ENCODE peak calls at places on chromosomes 11 and 22, in six cellular contexts. One of them, this sample, is unnamed.

GRCh38 chr22:36493690-36494110 is 12.3 kb upstream of the TXN2 start:
- DNase-seq in HFF-Myc: no peak
- DNase-seq in spleen: peak; percentile 84
- DNase-seq in stomach: no peak
- DNase-seq in occipital lobe: no peak
- DNase-seq in HEK293T: no peak
- DNase-seq in this sample: peak; percentile 64

GRCh38 chr22:46040471-46041465 is 63.8 kb upstream of the WNT7B start:
- DNase-seq in HEK293T: no peak
- DNase-seq in stomach: peak; percentile 20
- DNase-seq in occipital lobe: no peak
- DNase-seq in spleen: peak; percentile 75
- DNase-seq in HFF-Myc: no peak
- DNase-seq in this sample: peak; percentile 80

GRCh38 chr22:32992821-32993220 is 65.4 kb downstream of the SYN3 start:
- DNase-seq in HFF-Myc: no peak
- DNase-seq in spleen: no peak
- DNase-seq in HEK293T: no peak
- DNase-seq in occipital lobe: no peak
- DNase-seq in stomach: no peak
- DNase-seq in this sample: no peak

GRCh38 chr11:67698247-67698646 is 23.8 kb upstream of the ALDH3B2 start:
- DNase-seq in HFF-Myc: peak; percentile 5
- DNase-seq in occipital lobe: no peak
- DNase-seq in stomach: no peak
- DNase-seq in spleen: no peak
- DNase-seq in HEK293T: peak; percentile 47
- DNase-seq in this sample: no peak

GRCh38 chr11:85705805-85706204 is 19.8 kb upstream of the CCDC89 start:
- DNase-seq in HFF-Myc: no peak
- DNase-seq in stomach: no peak
- DNase-seq in occipital lobe: no peak
- DNase-seq in HEK293T: no peak
- DNase-seq in spleen: no peak
- DNase-seq in this sample: no peak

GRCh38 chr11:128854801-128855200 is 12.3 kb downstream of the KCNJ1 start:
- DNase-seq in stomach: no peak
- DNase-seq in spleen: no peak
- DNase-seq in HEK293T: no peak
- DNase-seq in occipital lobe: no peak
- DNase-seq in HFF-Myc: no peak
- DNase-seq in this sample: peak; percentile 40

GRCh38 chr22:45376009-45376408 is 37.4 kb downstream of the SMC1B start:
- DNase-seq in occipital lobe: no peak
- DNase-seq in spleen: no peak
- DNase-seq in HFF-Myc: no peak
- DNase-seq in HEK293T: no peak
- DNase-seq in stomach: no peak
- DNase-seq in this sample: no peak

GRCh38 chr22:42560781-42561180 is 7.0 kb downstream of the SERHL2 start:
- DNase-seq in HFF-Myc: no peak
- DNase-seq in spleen: no peak
- DNase-seq in HEK293T: peak; percentile 73
- DNase-seq in stomach: no peak
- DNase-seq in occipital lobe: no peak
- DNase-seq in this sample: no peak

GRCh38 chr22:40453676-40454075 is 83.3 kb downstream of the SGSM3 start:
- DNase-seq in occipital lobe: no peak
- DNase-seq in spleen: no peak
- DNase-seq in HEK293T: no peak
- DNase-seq in stomach: no peak
- DNase-seq in HFF-Myc: no peak
- DNase-seq in this sample: no peak

GRCh38 chr11:31802990-31803812 is 7.9 kb downstream of the PAX6 start:
- DNase-seq in HFF-Myc: no peak
- DNase-seq in HEK293T: no peak
- DNase-seq in occipital lobe: no peak
- DNase-seq in stomach: no peak
- DNase-seq in spleen: peak; percentile 65
- DNase-seq in this sample: no peak

GRCh38 chr11:1487851-1488574 is 1.4 kb upstream of the MOB2 start:
- DNase-seq in HEK293T: no peak
- DNase-seq in HFF-Myc: no peak
- DNase-seq in spleen: peak; percentile 73
- DNase-seq in occipital lobe: no peak
- DNase-seq in stomach: peak; percentile 36
- DNase-seq in this sample: no peak

GRCh38 chr22:22691716-22692701 is 47.6 kb downstream of the GGTLC2 start:
- DNase-seq in occipital lobe: no peak
- DNase-seq in HEK293T: no peak
- DNase-seq in spleen: no peak
- DNase-seq in stomach: no peak
- DNase-seq in HFF-Myc: no peak
- DNase-seq in this sample: no peak

GRCh38 chr22:26330971-26331625 is 98.0 kb upstream of the ASPHD2 start:
- DNase-seq in HEK293T: peak; percentile 85
- DNase-seq in spleen: no peak
- DNase-seq in HFF-Myc: peak; percentile 25
- DNase-seq in occipital lobe: peak; percentile 29
- DNase-seq in stomach: peak; percentile 44
- DNase-seq in this sample: peak; percentile 70

GRCh38 chr22:24503137-24503850 is 8.2 kb downstream of the UPB1 start:
- DNase-seq in spleen: peak; percentile 81
- DNase-seq in HEK293T: peak; percentile 84
- DNase-seq in HFF-Myc: no peak
- DNase-seq in stomach: peak; percentile 63
- DNase-seq in occipital lobe: no peak
- DNase-seq in this sample: peak; percentile 36

GRCh38 chr22:26903030-26903856 is 245.9 kb downstream of the MIAT start:
- DNase-seq in stomach: no peak
- DNase-seq in HFF-Myc: no peak
- DNase-seq in occipital lobe: no peak
- DNase-seq in spleen: no peak
- DNase-seq in HEK293T: no peak
- DNase-seq in this sample: no peak

GRCh38 chr22:27867114-27867957 is 51.7 kb downstream of the PITPNB start:
- DNase-seq in stomach: no peak
- DNase-seq in HFF-Myc: no peak
- DNase-seq in spleen: no peak
- DNase-seq in HEK293T: no peak
- DNase-seq in occipital lobe: no peak
- DNase-seq in this sample: no peak

GRCh38 chr11:92251980-92252379 is 27.4 kb downstream of the FAT3 start:
- DNase-seq in HEK293T: no peak
- DNase-seq in spleen: no peak
- DNase-seq in occipital lobe: no peak
- DNase-seq in stomach: no peak
- DNase-seq in HFF-Myc: no peak
- DNase-seq in this sample: no peak

GRCh38 chr11:79393362-79394043 is 47.3 kb downstream of the TENM4 start:
- DNase-seq in occipital lobe: no peak
- DNase-seq in spleen: no peak
- DNase-seq in HFF-Myc: peak; percentile 4
- DNase-seq in HEK293T: peak; percentile 26
- DNase-seq in stomach: no peak
- DNase-seq in this sample: peak; percentile 16

GRCh38 chr11:62147545-62147944 is 23.7 kb downstream of the INCENP start:
- DNase-seq in stomach: peak; percentile 14
- DNase-seq in HEK293T: no peak
- DNase-seq in occipital lobe: no peak
- DNase-seq in HFF-Myc: no peak
- DNase-seq in spleen: peak; percentile 37
- DNase-seq in this sample: no peak

GRCh38 chr22:17257578-17257977 is 38.3 kb upstream of the ADA2 start:
- DNase-seq in HEK293T: no peak
- DNase-seq in HFF-Myc: no peak
- DNase-seq in spleen: no peak
- DNase-seq in occipital lobe: no peak
- DNase-seq in stomach: no peak
- DNase-seq in this sample: no peak

GRCh38 chr11:82505384-82505783 is 228.3 kb downstream of the FAM181B start:
- DNase-seq in spleen: no peak
- DNase-seq in stomach: no peak
- DNase-seq in occipital lobe: no peak
- DNase-seq in HEK293T: no peak
- DNase-seq in HFF-Myc: no peak
- DNase-seq in this sample: no peak

This sample was measured in body of pancreas.